ENCODE peak calls at places on chromosome 10, in ten cellular contexts. P is Calu3; T is neural crest cell; Z is IMR-90; I is body of pancreas; G is stimulated activated naive B cell treated with anti-CD40 and anti-IgM and Interleukin-4, amounts not matched to agents 10 μg/mL and 1 μg/mL and 100 μg/mL, for 72 hours; S is endodermal cell; R is brain microvascular endothelial cell; C is GM12865; N is LoVo. E is an unnamed sample.

GRCh38 chr10:33126118-33126517 is 168.1 kb upstream of the ITGB1 start:
- DNase-seq in P (no peak), T (no peak), Z (peak), I (no peak), G (no peak), S (no peak), R (peak), C (peak), N (no peak), E (no peak)

GRCh38 chr10:14571866-14572507 is 202.7 kb downstream of the FAM107B start:
- DNase-seq in P (peak), T (no peak), Z (peak), I (peak), G (no peak), S (no peak), R (peak), C (peak), N (no peak), E (peak)

GRCh38 chr10:7819126-7819470 is 793 bp downstream of the TAF3 start:
- DNase-seq in P (peak), T (peak), Z (peak), I (peak), G (peak), S (peak), R (peak), C (peak), N (peak), E (peak)

GRCh38 chr10:113087082-113088029 is 137.3 kb downstream of the TCF7L2 start:
- DNase-seq in P (peak), T (no peak), Z (peak), I (peak), G (no peak), S (peak), R (peak), C (no peak), N (peak), E (peak)

GRCh38 chr10:117646718-117647117 is 104.2 kb downstream of the EMX2 start:
- DNase-seq in P (no peak), T (no peak), Z (no peak), I (no peak), G (no peak), S (no peak), R (no peak), C (no peak), N (no peak), E (no peak)

GRCh38 chr10:6514844-6515780 is 65.0 kb downstream of the PRKCQ start:
- DNase-seq in P (no peak), T (no peak), Z (no peak), I (no peak), G (no peak), S (no peak), R (no peak), C (no peak), N (no peak), E (no peak)

GRCh38 chr10:71852335-71852937 is 1.4 kb upstream of the PSAP start:
- DNase-seq in P (no peak), T (no peak), Z (no peak), I (no peak), G (no peak), S (no peak), R (no peak), C (peak), N (no peak), E (peak)

GRCh38 chr10:78905940-78906308 is 162.8 kb upstream of the ZMIZ1 start:
- DNase-seq in P (no peak), T (no peak), Z (no peak), I (peak), G (no peak), S (peak), R (no peak), C (no peak), N (no peak), E (no peak)

GRCh38 chr10:104099941-104100340 is 14.3 kb upstream of the COL17A1 start:
- DNase-seq in P (no peak), T (no peak), Z (peak), I (no peak), G (no peak), S (no peak), R (peak), C (no peak), N (no peak), E (no peak)

GRCh38 chr10:29795856-29796255 is 161.1 kb upstream of the SVIL start:
- DNase-seq in P (no peak), T (no peak), Z (peak), I (no peak), G (no peak), S (no peak), R (no peak), C (no peak), N (peak), E (no peak)

GRCh38 chr10:88693392-88694020 is 12.5 kb upstream of the LIPK start:
- DNase-seq in P (no peak), T (no peak), Z (no peak), I (no peak), G (no peak), S (no peak), R (no peak), C (no peak), N (no peak), E (no peak)

GRCh38 chr10:34078798-34079470 is 736.2 kb downstream of the PARD3 start:
- DNase-seq in P (no peak), T (no peak), Z (no peak), I (peak), G (no peak), S (no peak), R (peak), C (no peak), N (no peak), E (no peak)

GRCh38 chr10:72200883-72201282 is 14.9 kb upstream of the ANAPC16 start:
- DNase-seq in P (no peak), T (no peak), Z (no peak), I (no peak), G (no peak), S (no peak), R (no peak), C (no peak), N (no peak), E (no peak)

GRCh38 chr10:15901889-15902288 is 41.6 kb upstream of the MINDY3 start:
- DNase-seq in P (no peak), T (no peak), Z (no peak), I (no peak), G (no peak), S (peak), R (no peak), C (no peak), N (no peak), E (no peak)

GRCh38 chr10:102119417-102120141 is 589 bp downstream of the LDB1 start:
- DNase-seq in P (no peak), T (no peak), Z (peak), I (peak), G (peak), S (peak), R (peak), C (peak), N (peak), E (peak)

GRCh38 chr10:28763471-28763870 is 86.2 kb downstream of the BAMBI start:
- DNase-seq in P (no peak), T (no peak), Z (no peak), I (no peak), G (no peak), S (no peak), R (no peak), C (no peak), N (no peak), E (no peak)

GRCh38 chr10:133278577-133279265 is 2.1 kb upstream of the ADAM8 start:
- DNase-seq in P (peak), T (no peak), Z (peak), I (peak), G (peak), S (no peak), R (peak), C (peak), N (no peak), E (peak)

GRCh38 chr10:133230387-133231195 is 574 bp downstream of the UTF1 start:
- DNase-seq in P (no peak), T (no peak), Z (no peak), I (no peak), G (peak), S (peak), R (no peak), C (no peak), N (no peak), E (no peak)

GRCh38 chr10:132321726-132322125 is 10.3 kb upstream of the LRRC27 start:
- DNase-seq in P (no peak), T (no peak), Z (no peak), I (no peak), G (no peak), S (no peak), R (no peak), C (no peak), N (no peak), E (no peak)

GRCh38 chr10:60732240-60733188 is 45.8 kb upstream of the CDK1 start:
- DNase-seq in P (peak), T (peak), Z (no peak), I (peak), G (no peak), S (peak), R (no peak), C (peak), N (peak), E (peak)

GRCh38 chr10:34674169-34674568 is 140.9 kb downstream of the PARD3 start:
- DNase-seq in P (no peak), T (no peak), Z (no peak), I (no peak), G (no peak), S (no peak), R (no peak), C (no peak), N (no peak), E (no peak)

GRCh38 chr10:34530778-34531177 is 284.3 kb downstream of the PARD3 start:
- DNase-seq in P (no peak), T (no peak), Z (no peak), I (no peak), G (no peak), S (no peak), R (no peak), C (no peak), N (no peak), E (no peak)

GRCh38 chr10:127527891-127528290 is 21.2 kb upstream of the NPS start:
- DNase-seq in P (no peak), T (no peak), Z (no peak), I (no peak), G (no peak), S (no peak), R (no peak), C (no peak), N (no peak), E (no peak)

GRCh38 chr10:33803248-33803647 is 468.8 kb upstream of the NRP1 start:
- DNase-seq in P (peak), T (no peak), Z (peak), I (no peak), G (no peak), S (no peak), R (peak), C (no peak), N (peak), E (no peak)